ENCODE peak calls at places on chromosome 14, in nine cellular contexts. One of them, this sample, is unnamed.

GRCh38 chr14:95547626-95548327 is 12.9 kb downstream of the GLRX5 start:
- DNase-seq in CD4-positive, alpha-beta T cell: no peak
- DNase-seq in omental fat pad: no peak
- DNase-seq in fibroblast of villous mesenchyme: peak; percentile 36
- DNase-seq in nephron progenitor cell: no peak
- DNase-seq in heart right ventricle: no peak
- DNase-seq in stimulated activated CD4-positive, alpha-beta T cell treated with anti-CD3 and anti-CD28 coated beads, TNF-alpha, amount 100 ng/mL, for 1 hour: no peak
- DNase-seq in colonic mucosa: no peak
- DNase-seq in midbrain: no peak
- DNase-seq in this sample: no peak

GRCh38 chr14:22668863-22669262 is 24.7 kb upstream of the OR6J1 start:
- DNase-seq in colonic mucosa: no peak
- DNase-seq in heart right ventricle: no peak
- DNase-seq in midbrain: no peak
- DNase-seq in fibroblast of villous mesenchyme: peak; percentile 38
- DNase-seq in omental fat pad: no peak
- DNase-seq in nephron progenitor cell: no peak
- DNase-seq in stimulated activated CD4-positive, alpha-beta T cell treated with anti-CD3 and anti-CD28 coated beads, TNF-alpha, amount 100 ng/mL, for 1 hour: no peak
- DNase-seq in CD4-positive, alpha-beta T cell: no peak
- DNase-seq in this sample: no peak

GRCh38 chr14:89672636-89673279 is 255.7 kb upstream of the FOXN3 start:
- DNase-seq in stimulated activated CD4-positive, alpha-beta T cell treated with anti-CD3 and anti-CD28 coated beads, TNF-alpha, amount 100 ng/mL, for 1 hour: no peak
- DNase-seq in fibroblast of villous mesenchyme: peak; percentile 32
- DNase-seq in midbrain: peak; percentile 17
- DNase-seq in omental fat pad: no peak
- DNase-seq in heart right ventricle: peak; percentile 22
- DNase-seq in nephron progenitor cell: no peak
- DNase-seq in colonic mucosa: peak; percentile 83
- DNase-seq in CD4-positive, alpha-beta T cell: no peak
- DNase-seq in this sample: peak; percentile 32

GRCh38 chr14:99541677-99542470 is 60.7 kb downstream of the CCNK start:
- DNase-seq in midbrain: no peak
- DNase-seq in fibroblast of villous mesenchyme: no peak
- DNase-seq in heart right ventricle: no peak
- DNase-seq in omental fat pad: no peak
- DNase-seq in colonic mucosa: no peak
- DNase-seq in CD4-positive, alpha-beta T cell: no peak
- DNase-seq in nephron progenitor cell: no peak
- DNase-seq in stimulated activated CD4-positive, alpha-beta T cell treated with anti-CD3 and anti-CD28 coated beads, TNF-alpha, amount 100 ng/mL, for 1 hour: no peak
- DNase-seq in this sample: no peak

GRCh38 chr14:89899917-89900680 is 54.4 kb downstream of the EFCAB11 start:
- DNase-seq in fibroblast of villous mesenchyme: peak; percentile 39
- DNase-seq in omental fat pad: no peak
- DNase-seq in nephron progenitor cell: no peak
- DNase-seq in colonic mucosa: no peak
- DNase-seq in heart right ventricle: no peak
- DNase-seq in midbrain: no peak
- DNase-seq in CD4-positive, alpha-beta T cell: no peak
- DNase-seq in stimulated activated CD4-positive, alpha-beta T cell treated with anti-CD3 and anti-CD28 coated beads, TNF-alpha, amount 100 ng/mL, for 1 hour: no peak
- DNase-seq in this sample: no peak

GRCh38 chr14:100540926-100541620 is 46.1 kb downstream of the BEGAIN start:
- DNase-seq in omental fat pad: no peak
- DNase-seq in stimulated activated CD4-positive, alpha-beta T cell treated with anti-CD3 and anti-CD28 coated beads, TNF-alpha, amount 100 ng/mL, for 1 hour: no peak
- DNase-seq in midbrain: no peak
- DNase-seq in CD4-positive, alpha-beta T cell: no peak
- DNase-seq in fibroblast of villous mesenchyme: no peak
- DNase-seq in colonic mucosa: no peak
- DNase-seq in nephron progenitor cell: no peak
- DNase-seq in heart right ventricle: peak; percentile 8
- DNase-seq in this sample: peak; percentile 25

GRCh38 chr14:100975668-100976067 is 72.1 kb upstream of the RTL1 start:
- DNase-seq in midbrain: no peak
- DNase-seq in fibroblast of villous mesenchyme: no peak
- DNase-seq in nephron progenitor cell: no peak
- DNase-seq in CD4-positive, alpha-beta T cell: no peak
- DNase-seq in omental fat pad: no peak
- DNase-seq in heart right ventricle: no peak
- DNase-seq in stimulated activated CD4-positive, alpha-beta T cell treated with anti-CD3 and anti-CD28 coated beads, TNF-alpha, amount 100 ng/mL, for 1 hour: no peak
- DNase-seq in colonic mucosa: no peak
- DNase-seq in this sample: no peak

GRCh38 chr14:57205953-57206352 is 62.8 kb downstream of the EXOC5 start:
- DNase-seq in heart right ventricle: no peak
- DNase-seq in CD4-positive, alpha-beta T cell: no peak
- DNase-seq in colonic mucosa: no peak
- DNase-seq in nephron progenitor cell: no peak
- DNase-seq in omental fat pad: no peak
- DNase-seq in stimulated activated CD4-positive, alpha-beta T cell treated with anti-CD3 and anti-CD28 coated beads, TNF-alpha, amount 100 ng/mL, for 1 hour: no peak
- DNase-seq in midbrain: no peak
- DNase-seq in fibroblast of villous mesenchyme: peak; percentile 16
- DNase-seq in this sample: no peak

GRCh38 chr14:88831285-88831684 is 6.8 kb downstream of the TTC8 start:
- DNase-seq in midbrain: no peak
- DNase-seq in heart right ventricle: no peak
- DNase-seq in CD4-positive, alpha-beta T cell: no peak
- DNase-seq in colonic mucosa: no peak
- DNase-seq in omental fat pad: no peak
- DNase-seq in fibroblast of villous mesenchyme: no peak
- DNase-seq in stimulated activated CD4-positive, alpha-beta T cell treated with anti-CD3 and anti-CD28 coated beads, TNF-alpha, amount 100 ng/mL, for 1 hour: no peak
- DNase-seq in nephron progenitor cell: no peak
- DNase-seq in this sample: no peak